ENCODE peak calls at places on chromosomes 12 and 14, in ten cellular contexts. One of them, this sample, is unnamed.
A peak's percentile ranks its signal among the peaks of the same experiment; 100 is the strongest.

GRCh38 chr12:79326663-79327062 is 364.1 kb downstream of the PAWR start:
- DNase-seq in hypothalamus: no peak
- DNase-seq in GM04503: no peak
- DNase-seq in stimulated activated CD4-positive, alpha-beta T cell treated with anti-CD3 and anti-CD28 coated beads, Interleukin-1b, Interleukin-23, amount 100 ng/mL, for 1 hour: no peak
- DNase-seq in retina: no peak
- DNase-seq in mucosa of descending colon: no peak
- DNase-seq in midbrain: no peak
- DNase-seq in germinal center: no peak
- DNase-seq in stromal cell of bone marrow: no peak
- DNase-seq in GM23248: no peak
- DNase-seq in this sample: no peak

GRCh38 chr12:45853550-45853949 is 124.0 kb downstream of the ARID2 start:
- DNase-seq in stromal cell of bone marrow: no peak
- DNase-seq in GM23248: no peak
- DNase-seq in germinal center: no peak
- DNase-seq in hypothalamus: no peak
- DNase-seq in GM04503: no peak
- DNase-seq in midbrain: no peak
- DNase-seq in mucosa of descending colon: no peak
- DNase-seq in retina: no peak
- DNase-seq in stimulated activated CD4-positive, alpha-beta T cell treated with anti-CD3 and anti-CD28 coated beads, Interleukin-1b, Interleukin-23, amount 100 ng/mL, for 1 hour: no peak
- DNase-seq in this sample: no peak

GRCh38 chr14:23372509-23372908 is at the start of gene IL25:
- DNase-seq in stromal cell of bone marrow: no peak
- DNase-seq in GM04503: no peak
- DNase-seq in mucosa of descending colon: no peak
- DNase-seq in GM23248: no peak
- DNase-seq in midbrain: no peak
- DNase-seq in hypothalamus: no peak
- DNase-seq in stimulated activated CD4-positive, alpha-beta T cell treated with anti-CD3 and anti-CD28 coated beads, Interleukin-1b, Interleukin-23, amount 100 ng/mL, for 1 hour: no peak
- DNase-seq in germinal center: no peak
- DNase-seq in retina: no peak
- DNase-seq in this sample: no peak

GRCh38 chr12:98492580-98493140 is 22.7 kb upstream of the TMPO start:
- DNase-seq in germinal center: no peak
- DNase-seq in midbrain: no peak
- DNase-seq in hypothalamus: no peak
- DNase-seq in retina: no peak
- DNase-seq in mucosa of descending colon: no peak
- DNase-seq in GM04503: no peak
- DNase-seq in stromal cell of bone marrow: no peak
- DNase-seq in stimulated activated CD4-positive, alpha-beta T cell treated with anti-CD3 and anti-CD28 coated beads, Interleukin-1b, Interleukin-23, amount 100 ng/mL, for 1 hour: no peak
- DNase-seq in GM23248: no peak
- DNase-seq in this sample: no peak

GRCh38 chr12:5428332-5429221 is 3.3 kb upstream of the NTF3 start:
- DNase-seq in stimulated activated CD4-positive, alpha-beta T cell treated with anti-CD3 and anti-CD28 coated beads, Interleukin-1b, Interleukin-23, amount 100 ng/mL, for 1 hour: no peak
- DNase-seq in retina: peak; percentile 84
- DNase-seq in mucosa of descending colon: no peak
- DNase-seq in GM23248: peak; percentile 67
- DNase-seq in midbrain: peak; percentile 19
- DNase-seq in stromal cell of bone marrow: no peak
- DNase-seq in hypothalamus: no peak
- DNase-seq in GM04503: no peak
- DNase-seq in germinal center: no peak
- DNase-seq in this sample: no peak

GRCh38 chr12:93762059-93762719 is 85.0 kb downstream of the CRADD start:
- DNase-seq in retina: no peak
- DNase-seq in GM23248: peak; percentile 50
- DNase-seq in mucosa of descending colon: no peak
- DNase-seq in GM04503: no peak
- DNase-seq in midbrain: no peak
- DNase-seq in stimulated activated CD4-positive, alpha-beta T cell treated with anti-CD3 and anti-CD28 coated beads, Interleukin-1b, Interleukin-23, amount 100 ng/mL, for 1 hour: no peak
- DNase-seq in stromal cell of bone marrow: no peak
- DNase-seq in germinal center: no peak
- DNase-seq in hypothalamus: no peak
- DNase-seq in this sample: no peak

GRCh38 chr12:25252946-25253345 is 2.2 kb upstream of the KRAS start:
- DNase-seq in stromal cell of bone marrow: no peak
- DNase-seq in retina: no peak
- DNase-seq in germinal center: no peak
- DNase-seq in GM04503: no peak
- DNase-seq in midbrain: no peak
- DNase-seq in mucosa of descending colon: no peak
- DNase-seq in GM23248: no peak
- DNase-seq in hypothalamus: no peak
- DNase-seq in stimulated activated CD4-positive, alpha-beta T cell treated with anti-CD3 and anti-CD28 coated beads, Interleukin-1b, Interleukin-23, amount 100 ng/mL, for 1 hour: no peak
- DNase-seq in this sample: no peak

GRCh38 chr12:88805286-88805685 is 225.0 kb upstream of the KITLG start:
- DNase-seq in retina: no peak
- DNase-seq in midbrain: no peak
- DNase-seq in stimulated activated CD4-positive, alpha-beta T cell treated with anti-CD3 and anti-CD28 coated beads, Interleukin-1b, Interleukin-23, amount 100 ng/mL, for 1 hour: no peak
- DNase-seq in germinal center: no peak
- DNase-seq in GM04503: peak; percentile 67
- DNase-seq in GM23248: peak; percentile 90
- DNase-seq in stromal cell of bone marrow: no peak
- DNase-seq in hypothalamus: no peak
- DNase-seq in mucosa of descending colon: no peak
- DNase-seq in this sample: no peak

GRCh38 chr12:93904124-93904523 is 226.9 kb downstream of the CRADD start:
- DNase-seq in retina: no peak
- DNase-seq in stimulated activated CD4-positive, alpha-beta T cell treated with anti-CD3 and anti-CD28 coated beads, Interleukin-1b, Interleukin-23, amount 100 ng/mL, for 1 hour: no peak
- DNase-seq in stromal cell of bone marrow: no peak
- DNase-seq in midbrain: no peak
- DNase-seq in hypothalamus: no peak
- DNase-seq in GM23248: no peak
- DNase-seq in GM04503: no peak
- DNase-seq in germinal center: no peak
- DNase-seq in mucosa of descending colon: no peak
- DNase-seq in this sample: peak; percentile 33

GRCh38 chr14:90523544-90523943 is 126.7 kb downstream of the CALM1 start:
- DNase-seq in stromal cell of bone marrow: no peak
- DNase-seq in retina: no peak
- DNase-seq in stimulated activated CD4-positive, alpha-beta T cell treated with anti-CD3 and anti-CD28 coated beads, Interleukin-1b, Interleukin-23, amount 100 ng/mL, for 1 hour: no peak
- DNase-seq in hypothalamus: no peak
- DNase-seq in GM23248: peak; percentile 71
- DNase-seq in germinal center: no peak
- DNase-seq in midbrain: no peak
- DNase-seq in GM04503: peak; percentile 18
- DNase-seq in mucosa of descending colon: no peak
- DNase-seq in this sample: no peak

GRCh38 chr12:79238246-79238645 is 373.7 kb downstream of the SYT1 start:
- DNase-seq in GM04503: no peak
- DNase-seq in stromal cell of bone marrow: no peak
- DNase-seq in midbrain: no peak
- DNase-seq in hypothalamus: no peak
- DNase-seq in mucosa of descending colon: no peak
- DNase-seq in stimulated activated CD4-positive, alpha-beta T cell treated with anti-CD3 and anti-CD28 coated beads, Interleukin-1b, Interleukin-23, amount 100 ng/mL, for 1 hour: no peak
- DNase-seq in GM23248: no peak
- DNase-seq in retina: no peak
- DNase-seq in germinal center: no peak
- DNase-seq in this sample: no peak

GRCh38 chr12:26783133-26783531 is 49.9 kb downstream of the ITPR2 start:
- DNase-seq in retina: no peak
- DNase-seq in germinal center: no peak
- DNase-seq in GM04503: no peak
- DNase-seq in GM23248: no peak
- DNase-seq in stimulated activated CD4-positive, alpha-beta T cell treated with anti-CD3 and anti-CD28 coated beads, Interleukin-1b, Interleukin-23, amount 100 ng/mL, for 1 hour: no peak
- DNase-seq in mucosa of descending colon: no peak
- DNase-seq in stromal cell of bone marrow: no peak
- DNase-seq in hypothalamus: no peak
- DNase-seq in midbrain: no peak
- DNase-seq in this sample: no peak

GRCh38 chr14:83849999-83850611 is 1679.8 kb upstream of the FLRT2 start:
- DNase-seq in mucosa of descending colon: no peak
- DNase-seq in stromal cell of bone marrow: no peak
- DNase-seq in hypothalamus: no peak
- DNase-seq in GM04503: no peak
- DNase-seq in retina: peak; percentile 20
- DNase-seq in stimulated activated CD4-positive, alpha-beta T cell treated with anti-CD3 and anti-CD28 coated beads, Interleukin-1b, Interleukin-23, amount 100 ng/mL, for 1 hour: no peak
- DNase-seq in midbrain: no peak
- DNase-seq in GM23248: no peak
- DNase-seq in germinal center: no peak
- DNase-seq in this sample: no peak

GRCh38 chr12:120474092-120474960 is 4.8 kb upstream of the SRSF9 start:
- DNase-seq in stromal cell of bone marrow: no peak
- DNase-seq in midbrain: no peak
- DNase-seq in GM04503: no peak
- DNase-seq in GM23248: peak; percentile 92
- DNase-seq in mucosa of descending colon: no peak
- DNase-seq in hypothalamus: no peak
- DNase-seq in germinal center: no peak
- DNase-seq in retina: no peak
- DNase-seq in stimulated activated CD4-positive, alpha-beta T cell treated with anti-CD3 and anti-CD28 coated beads, Interleukin-1b, Interleukin-23, amount 100 ng/mL, for 1 hour: no peak
- DNase-seq in this sample: no peak

GRCh38 chr14:105602799-105603763 is 76.7 kb downstream of the TMEM121 start:
- DNase-seq in retina: no peak
- DNase-seq in germinal center: no peak
- DNase-seq in midbrain: no peak
- DNase-seq in stromal cell of bone marrow: no peak
- DNase-seq in GM04503: no peak
- DNase-seq in stimulated activated CD4-positive, alpha-beta T cell treated with anti-CD3 and anti-CD28 coated beads, Interleukin-1b, Interleukin-23, amount 100 ng/mL, for 1 hour: no peak
- DNase-seq in mucosa of descending colon: peak; percentile 21
- DNase-seq in hypothalamus: no peak
- DNase-seq in GM23248: no peak
- DNase-seq in this sample: no peak

GRCh38 chr14:101369194-101369915 is 191.9 kb upstream of the DIO3 start:
- DNase-seq in stromal cell of bone marrow: no peak
- DNase-seq in midbrain: peak; percentile 11
- DNase-seq in retina: no peak
- DNase-seq in stimulated activated CD4-positive, alpha-beta T cell treated with anti-CD3 and anti-CD28 coated beads, Interleukin-1b, Interleukin-23, amount 100 ng/mL, for 1 hour: no peak
- DNase-seq in GM04503: no peak
- DNase-seq in GM23248: no peak
- DNase-seq in germinal center: no peak
- DNase-seq in mucosa of descending colon: no peak
- DNase-seq in hypothalamus: no peak
- DNase-seq in this sample: no peak

GRCh38 chr14:81220767-81221578 is at the start of gene GTF2A1:
- DNase-seq in hypothalamus: peak; percentile 95
- DNase-seq in GM23248: peak; percentile 99
- DNase-seq in midbrain: peak; percentile 99
- DNase-seq in germinal center: peak; percentile 93
- DNase-seq in stromal cell of bone marrow: peak; percentile 90
- DNase-seq in stimulated activated CD4-positive, alpha-beta T cell treated with anti-CD3 and anti-CD28 coated beads, Interleukin-1b, Interleukin-23, amount 100 ng/mL, for 1 hour: peak; percentile 87
- DNase-seq in GM04503: peak; percentile 78
- DNase-seq in mucosa of descending colon: peak; percentile 94
- DNase-seq in retina: peak; percentile 99
- DNase-seq in this sample: peak; percentile 89

GRCh38 chr14:63986789-63987533 is 134.2 kb downstream of the SYNE2 start:
- DNase-seq in retina: no peak
- DNase-seq in mucosa of descending colon: peak; percentile 33
- DNase-seq in GM23248: peak; percentile 89
- DNase-seq in midbrain: no peak
- DNase-seq in GM04503: peak; percentile 71
- DNase-seq in stimulated activated CD4-positive, alpha-beta T cell treated with anti-CD3 and anti-CD28 coated beads, Interleukin-1b, Interleukin-23, amount 100 ng/mL, for 1 hour: no peak
- DNase-seq in germinal center: no peak
- DNase-seq in hypothalamus: no peak
- DNase-seq in stromal cell of bone marrow: peak; percentile 90
- DNase-seq in this sample: no peak

GRCh38 chr12:25924535-25925001 is 33.9 kb upstream of the RASSF8 start:
- DNase-seq in stimulated activated CD4-positive, alpha-beta T cell treated with anti-CD3 and anti-CD28 coated beads, Interleukin-1b, Interleukin-23, amount 100 ng/mL, for 1 hour: no peak
- DNase-seq in midbrain: no peak
- DNase-seq in retina: no peak
- DNase-seq in mucosa of descending colon: no peak
- DNase-seq in stromal cell of bone marrow: no peak
- DNase-seq in GM23248: peak; percentile 43
- DNase-seq in hypothalamus: no peak
- DNase-seq in germinal center: no peak
- DNase-seq in GM04503: no peak
- DNase-seq in this sample: no peak

GRCh38 chr14:104332634-104333270 is 194.4 kb downstream of the KIF26A start:
- DNase-seq in midbrain: no peak
- DNase-seq in GM23248: no peak
- DNase-seq in mucosa of descending colon: no peak
- DNase-seq in GM04503: no peak
- DNase-seq in hypothalamus: no peak
- DNase-seq in retina: no peak
- DNase-seq in stromal cell of bone marrow: no peak
- DNase-seq in stimulated activated CD4-positive, alpha-beta T cell treated with anti-CD3 and anti-CD28 coated beads, Interleukin-1b, Interleukin-23, amount 100 ng/mL, for 1 hour: no peak
- DNase-seq in germinal center: no peak
- DNase-seq in this sample: no peak

GRCh38 chr12:132921685-132922084 is 34.3 kb upstream of the CHFR start:
- DNase-seq in GM23248: no peak
- DNase-seq in retina: no peak
- DNase-seq in GM04503: no peak
- DNase-seq in mucosa of descending colon: no peak
- DNase-seq in stimulated activated CD4-positive, alpha-beta T cell treated with anti-CD3 and anti-CD28 coated beads, Interleukin-1b, Interleukin-23, amount 100 ng/mL, for 1 hour: no peak
- DNase-seq in midbrain: no peak
- DNase-seq in hypothalamus: no peak
- DNase-seq in stromal cell of bone marrow: no peak
- DNase-seq in germinal center: no peak
- DNase-seq in this sample: no peak

GRCh38 chr14:94570002-94570400 is 8.8 kb downstream of the SERPINA4 start:
- DNase-seq in GM23248: no peak
- DNase-seq in GM04503: no peak
- DNase-seq in hypothalamus: no peak
- DNase-seq in stimulated activated CD4-positive, alpha-beta T cell treated with anti-CD3 and anti-CD28 coated beads, Interleukin-1b, Interleukin-23, amount 100 ng/mL, for 1 hour: no peak
- DNase-seq in retina: no peak
- DNase-seq in midbrain: no peak
- DNase-seq in mucosa of descending colon: no peak
- DNase-seq in stromal cell of bone marrow: no peak
- DNase-seq in germinal center: no peak
- DNase-seq in this sample: no peak

GRCh38 chr14:51095854-51096823 is 1.2 kb upstream of the TRIM9 start:
- DNase-seq in hypothalamus: no peak
- DNase-seq in GM23248: peak; percentile 86
- DNase-seq in stromal cell of bone marrow: peak; percentile 76
- DNase-seq in GM04503: no peak
- DNase-seq in stimulated activated CD4-positive, alpha-beta T cell treated with anti-CD3 and anti-CD28 coated beads, Interleukin-1b, Interleukin-23, amount 100 ng/mL, for 1 hour: no peak
- DNase-seq in retina: no peak
- DNase-seq in mucosa of descending colon: peak; percentile 22
- DNase-seq in germinal center: peak; percentile 16
- DNase-seq in midbrain: peak; percentile 86
- DNase-seq in this sample: no peak

GRCh38 chr12:5071496-5071895 is 27.8 kb downstream of the KCNA5 start:
- DNase-seq in hypothalamus: no peak
- DNase-seq in GM04503: no peak
- DNase-seq in GM23248: no peak
- DNase-seq in stimulated activated CD4-positive, alpha-beta T cell treated with anti-CD3 and anti-CD28 coated beads, Interleukin-1b, Interleukin-23, amount 100 ng/mL, for 1 hour: no peak
- DNase-seq in germinal center: no peak
- DNase-seq in mucosa of descending colon: no peak
- DNase-seq in stromal cell of bone marrow: no peak
- DNase-seq in midbrain: no peak
- DNase-seq in retina: no peak
- DNase-seq in this sample: no peak

GRCh38 chr14:64748521-64748920 is 44.3 kb downstream of the PLEKHG3 start:
- DNase-seq in mucosa of descending colon: no peak
- DNase-seq in germinal center: no peak
- DNase-seq in midbrain: no peak
- DNase-seq in GM23248: no peak
- DNase-seq in stromal cell of bone marrow: no peak
- DNase-seq in retina: no peak
- DNase-seq in GM04503: no peak
- DNase-seq in hypothalamus: no peak
- DNase-seq in stimulated activated CD4-positive, alpha-beta T cell treated with anti-CD3 and anti-CD28 coated beads, Interleukin-1b, Interleukin-23, amount 100 ng/mL, for 1 hour: no peak
- DNase-seq in this sample: no peak

GRCh38 chr12:10641735-10642500 is 28.5 kb upstream of the MAGOHB start:
- DNase-seq in midbrain: no peak
- DNase-seq in stimulated activated CD4-positive, alpha-beta T cell treated with anti-CD3 and anti-CD28 coated beads, Interleukin-1b, Interleukin-23, amount 100 ng/mL, for 1 hour: no peak
- DNase-seq in retina: no peak
- DNase-seq in stromal cell of bone marrow: peak; percentile 71
- DNase-seq in hypothalamus: no peak
- DNase-seq in mucosa of descending colon: peak; percentile 68
- DNase-seq in GM04503: no peak
- DNase-seq in germinal center: no peak
- DNase-seq in GM23248: peak; percentile 76
- DNase-seq in this sample: no peak

GRCh38 chr12:96236221-96236822 is 42.1 kb downstream of the ELK3 start:
- DNase-seq in stromal cell of bone marrow: peak; percentile 75
- DNase-seq in GM04503: peak; percentile 62
- DNase-seq in midbrain: no peak
- DNase-seq in germinal center: no peak
- DNase-seq in stimulated activated CD4-positive, alpha-beta T cell treated with anti-CD3 and anti-CD28 coated beads, Interleukin-1b, Interleukin-23, amount 100 ng/mL, for 1 hour: no peak
- DNase-seq in retina: no peak
- DNase-seq in mucosa of descending colon: no peak
- DNase-seq in hypothalamus: no peak
- DNase-seq in GM23248: peak; percentile 84
- DNase-seq in this sample: no peak

GRCh38 chr14:99230271-99231141 is 41.5 kb downstream of the BCL11B start:
- DNase-seq in hypothalamus: no peak
- DNase-seq in stimulated activated CD4-positive, alpha-beta T cell treated with anti-CD3 and anti-CD28 coated beads, Interleukin-1b, Interleukin-23, amount 100 ng/mL, for 1 hour: peak; percentile 59
- DNase-seq in mucosa of descending colon: no peak
- DNase-seq in stromal cell of bone marrow: no peak
- DNase-seq in midbrain: no peak
- DNase-seq in retina: no peak
- DNase-seq in GM23248: peak; percentile 4
- DNase-seq in GM04503: no peak
- DNase-seq in germinal center: no peak
- DNase-seq in this sample: peak; percentile 60